ENCODE peak calls at places on chromosomes 3 and 15, in eight cellular contexts. Y is CD8-positive, alpha-beta T cell; X is ovary; H is fibroblast of villous mesenchyme; E is AG10803; N is nephron progenitor cell; B is GM06990; C is astrocyte of the cerebellum. R is an unnamed sample.

GRCh38 chr3:105040026-105040622 is 326.6 kb upstream of the ALCAM start:
- DNase-seq in B (no peak), H (no peak), E (no peak), C (peak), Y (no peak), N (no peak), X (no peak), R (no peak)

GRCh38 chr3:120908803-120909601 is 997 bp downstream of the STXBP5L start:
- DNase-seq in B (no peak), E (no peak), X (peak), H (no peak), C (no peak), N (no peak), Y (no peak), R (no peak)

GRCh38 chr3:132785292-132785691 is 63.1 kb upstream of the NPHP3 start:
- DNase-seq in E (peak), X (no peak), N (no peak), H (peak), B (no peak), C (no peak), Y (no peak), R (no peak)

GRCh38 chr3:187850256-187851010 is 105.2 kb upstream of the BCL6 start:
- DNase-seq in B (no peak), E (no peak), Y (no peak), H (peak), X (peak), C (no peak), N (no peak), R (no peak)

GRCh38 chr3:172520332-172520831 is 2.8 kb downstream of the TNFSF10 start:
- DNase-seq in Y (no peak), C (peak), E (peak), B (peak), X (no peak), H (peak), N (no peak), R (no peak)

GRCh38 chr3:156150434-156151066 is 30.2 kb downstream of the KCNAB1 start:
- DNase-seq in N (peak), B (no peak), C (peak), H (peak), X (peak), E (peak), Y (no peak), R (no peak)

GRCh38 chr15:91589360-91589759 is 264.1 kb upstream of the SLCO3A1 start:
- DNase-seq in Y (no peak), C (no peak), N (no peak), H (no peak), X (no peak), B (no peak), E (no peak), R (no peak)

GRCh38 chr15:77179541-77179998 is 108.7 kb upstream of the TSPAN3 start:
- DNase-seq in X (no peak), B (peak), N (no peak), E (no peak), H (peak), C (no peak), Y (no peak), R (no peak)

GRCh38 chr15:99096173-99096893 is 8.5 kb upstream of the SYNM start:
- DNase-seq in H (no peak), E (no peak), N (no peak), Y (peak), B (no peak), C (no peak), X (no peak), R (no peak)

GRCh38 chr3:128577711-128578110 is 72.9 kb downstream of the RPN1 start:
- DNase-seq in H (no peak), X (no peak), C (no peak), Y (no peak), E (no peak), B (no peak), N (no peak), R (no peak)

GRCh38 chr3:187685948-187686347 is 15.8 kb upstream of the SST start:
- DNase-seq in H (no peak), N (no peak), C (no peak), Y (no peak), X (no peak), B (no peak), E (no peak), R (no peak)

GRCh38 chr3:149555941-149556340 is 81.4 kb downstream of the TM4SF4 start:
- DNase-seq in B (no peak), Y (no peak), N (no peak), H (peak), X (no peak), E (peak), C (no peak), R (no peak)

GRCh38 chr15:61155741-61156700 is 73.1 kb downstream of the RORA start:
- DNase-seq in C (peak), N (no peak), Y (no peak), B (no peak), H (peak), E (peak), X (no peak), R (no peak)

GRCh38 chr3:185722920-185723319 is 101.9 kb downstream of the IGF2BP2 start:
- DNase-seq in X (no peak), B (no peak), Y (no peak), N (no peak), E (no peak), H (peak), C (no peak), R (no peak)

GRCh38 chr3:12960497-12960896 is 112.7 kb downstream of the IQSEC1 start:
- DNase-seq in Y (no peak), N (no peak), B (no peak), C (no peak), E (no peak), H (no peak), X (no peak), R (no peak)

GRCh38 chr3:197088370-197088769 is 58.8 kb upstream of the MELTF start:
- DNase-seq in H (no peak), C (no peak), N (no peak), E (no peak), Y (no peak), X (no peak), B (no peak), R (no peak)

GRCh38 chr15:71124937-71125755 is 9.9 kb downstream of the THSD4 start:
- DNase-seq in B (no peak), C (no peak), E (no peak), X (no peak), N (no peak), Y (no peak), H (peak), R (no peak)

GRCh38 chr15:56194035-56194434 is 49.6 kb downstream of the RFX7 start:
- DNase-seq in X (no peak), N (no peak), E (no peak), B (no peak), Y (no peak), C (no peak), H (no peak), R (no peak)

GRCh38 chr3:10285742-10286524 is 6.8 kb downstream of the GHRL start:
- DNase-seq in B (no peak), Y (no peak), X (no peak), H (peak), N (no peak), C (no peak), E (no peak), R (no peak)

GRCh38 chr3:11499144-11499543 is 144.6 kb downstream of the VGLL4 start:
- DNase-seq in N (no peak), X (no peak), Y (no peak), C (peak), E (peak), H (peak), B (no peak), R (no peak)

GRCh38 chr15:48096813-48097212 is 24.0 kb upstream of the SLC24A5 start:
- DNase-seq in B (no peak), E (peak), Y (no peak), N (no peak), X (no peak), H (peak), C (peak), R (no peak)

GRCh38 chr3:69092030-69092513 is 7.3 kb downstream of the ARL6IP5 start:
- DNase-seq in B (peak), Y (no peak), E (no peak), H (no peak), C (no peak), X (no peak), N (no peak), R (no peak)

GRCh38 chr3:197949767-197950660 is at the start of gene RPL35A:
- DNase-seq in C (peak), B (peak), H (peak), X (peak), Y (peak), N (peak), E (peak), R (peak)

GRCh38 chr15:26866298-26867198 is at the start of gene GABRA5:
- DNase-seq in C (no peak), B (no peak), H (no peak), E (peak), X (no peak), N (peak), Y (no peak), R (peak)

GRCh38 chr15:94324117-94324826 is 92.9 kb downstream of the MCTP2 start:
- DNase-seq in B (no peak), N (peak), X (peak), H (peak), C (peak), E (peak), Y (peak), R (peak)

GRCh38 chr3:58236527-58237237 is 910 bp upstream of the ABHD6 start:
- DNase-seq in B (no peak), N (no peak), E (no peak), Y (no peak), C (no peak), H (no peak), X (no peak), R (no peak)

GRCh38 chr3:120846073-120846472 is 61.9 kb upstream of the STXBP5L start:
- DNase-seq in C (no peak), X (no peak), H (no peak), E (no peak), N (no peak), Y (no peak), B (no peak), R (no peak)

GRCh38 chr3:72086051-72086711 is 301.2 kb upstream of the PROK2 start:
- DNase-seq in H (peak), Y (no peak), X (no peak), E (peak), C (no peak), N (no peak), B (no peak), R (no peak)

GRCh38 chr15:55824857-55825613 is 82.1 kb upstream of the PRTG start:
- DNase-seq in B (no peak), E (no peak), C (no peak), X (no peak), N (no peak), H (no peak), Y (no peak), R (no peak)

GRCh38 chr3:45225465-45226205 is 452 bp downstream of the TMEM158 start:
- DNase-seq in B (peak), Y (peak), H (no peak), C (no peak), N (peak), X (peak), E (peak), R (no peak)

GRCh38 chr15:59528965-59529402 is 82.6 kb upstream of the GCNT3 start:
- DNase-seq in N (peak), H (peak), E (peak), Y (peak), B (no peak), X (peak), C (peak), R (peak)

GRCh38 chr15:91498046-91498445 is 355.5 kb upstream of the SLCO3A1 start:
- DNase-seq in C (no peak), B (no peak), E (no peak), Y (no peak), N (no peak), X (no peak), H (no peak), R (no peak)

GRCh38 chr3:189908646-189909045 is 212.1 kb downstream of the P3H2 start:
- DNase-seq in Y (no peak), E (peak), X (no peak), B (no peak), N (no peak), H (no peak), C (peak), R (no peak)

GRCh38 chr15:73560501-73561117 is 72.6 kb downstream of the NPTN start:
- DNase-seq in N (no peak), H (peak), B (peak), X (no peak), Y (no peak), C (peak), E (peak), R (no peak)

GRCh38 chr3:8993331-8993730 is 30.1 kb upstream of the RAD18 start:
- DNase-seq in E (no peak), B (no peak), C (no peak), Y (no peak), H (no peak), N (no peak), X (no peak), R (no peak)

GRCh38 chr15:35305906-35306305 is 220.8 kb upstream of the NANOGP8 start:
- DNase-seq in E (peak), B (no peak), H (peak), C (peak), Y (no peak), N (no peak), X (no peak), R (no peak)

GRCh38 chr3:66139415-66139814 is 81.4 kb upstream of the SLC25A26 start:
- DNase-seq in C (no peak), E (no peak), B (no peak), Y (no peak), H (no peak), N (no peak), X (no peak), R (no peak)

GRCh38 chr3:140378571-140379340 is 299.1 kb upstream of the TRIM42 start:
- DNase-seq in Y (no peak), B (no peak), N (no peak), E (no peak), X (no peak), H (no peak), C (no peak), R (no peak)

GRCh38 chr15:89492111-89492641 is 4.2 kb downstream of the RHCG start:
- DNase-seq in X (no peak), H (no peak), E (no peak), Y (no peak), N (peak), C (no peak), B (no peak), R (peak)

DNA sequence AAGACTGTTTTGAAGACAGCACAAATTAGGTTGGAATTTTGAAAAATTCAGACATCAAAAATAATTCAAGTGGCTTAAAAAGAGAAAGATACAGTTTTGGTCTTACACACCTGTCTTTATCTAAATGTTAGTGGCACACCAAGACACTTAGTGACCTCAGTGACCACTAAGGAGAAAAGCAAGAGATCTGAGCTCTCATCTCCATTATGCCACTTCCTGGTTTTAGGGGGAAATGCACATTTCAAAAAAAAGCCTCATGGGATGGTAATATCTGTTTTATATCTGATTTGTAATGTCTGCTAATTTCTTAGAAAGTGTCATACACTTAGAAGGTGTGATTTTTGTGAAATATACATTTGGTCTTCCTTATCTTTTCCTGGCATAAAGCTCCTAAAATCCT is 16.4 kb downstream of the IL12A start:
- DNase-seq in Y (no peak), N (no peak), H (no peak), E (no peak), C (no peak), X (no peak), B (no peak), R (no peak)
- TF ChIP-seq CTCF in Y (no peak), N (no peak), H (no peak), E (no peak), C (no peak), X (no peak), B (no peak), R (no peak)

GRCh38 chr15:39717134-39717533 is 65.5 kb downstream of the FSIP1 start:
- DNase-seq in H (no peak), N (no peak), E (no peak), B (no peak), C (no peak), X (no peak), Y (no peak), R (no peak)

GRCh38 chr15:39721893-39722292 is 60.7 kb downstream of the FSIP1 start:
- DNase-seq in E (no peak), Y (no peak), B (no peak), C (no peak), X (no peak), H (no peak), N (no peak), R (no peak)

GRCh38 chr15:39720081-39720480 is 62.6 kb downstream of the FSIP1 start:
- DNase-seq in H (no peak), X (no peak), C (no peak), B (no peak), N (no peak), E (no peak), Y (no peak), R (no peak)

GRCh38 chr15:39719109-39719508 is 63.5 kb downstream of the FSIP1 start:
- DNase-seq in C (no peak), Y (no peak), B (no peak), H (no peak), N (no peak), X (no peak), E (no peak), R (no peak)

DNA sequence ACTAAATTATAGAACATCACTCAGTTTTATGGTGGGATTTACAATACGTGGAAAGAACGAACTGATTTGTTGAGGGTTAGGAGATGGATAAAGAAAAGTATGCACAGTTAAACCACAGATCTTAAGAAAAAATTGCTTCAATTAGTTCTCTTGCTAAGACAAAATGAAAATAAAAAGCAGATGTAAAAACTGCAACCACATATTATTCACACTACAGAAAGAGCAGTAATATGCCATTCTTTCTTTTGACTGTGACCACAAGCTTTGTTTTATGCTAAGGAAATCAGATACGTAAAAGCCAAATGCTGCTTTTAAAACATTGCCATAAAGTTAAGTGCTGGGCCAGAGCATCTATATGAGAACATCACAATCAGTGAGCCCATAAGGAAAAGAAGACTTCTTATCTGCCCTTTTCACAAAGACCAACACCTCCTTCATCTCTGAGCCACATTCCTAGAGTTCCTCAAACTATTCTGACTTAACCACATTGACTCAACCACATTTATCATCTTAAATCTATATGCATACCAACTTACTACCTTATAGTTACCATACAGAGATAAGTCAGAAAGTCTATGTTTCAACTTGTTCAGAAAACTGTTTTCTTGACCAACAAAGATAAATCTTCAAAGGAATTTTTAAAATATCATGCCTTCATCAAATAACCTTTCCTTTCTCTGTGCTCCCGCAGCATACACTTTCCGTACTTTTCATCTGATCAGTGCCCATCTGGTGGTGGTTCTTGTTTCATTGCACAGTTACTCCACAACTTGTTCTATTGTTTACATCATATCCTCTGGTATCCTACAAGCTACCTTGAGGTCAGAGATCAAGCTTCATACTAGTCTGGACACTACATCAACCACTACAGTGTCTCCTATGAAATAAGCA is 61.7 kb downstream of the FSIP1 start:
- DNase-seq in N (no peak), B (no peak), Y (no peak), H (peak), C (peak), X (no peak), E (peak), R (no peak)
- TF ChIP-seq CTCF in N (no peak), B (no peak), Y (no peak), H (no peak), C (no peak), X (no peak), E (no peak), R (no peak)

GRCh38 chr3:117719316-117719926 is 1009.8 kb downstream of the TUSC7 start:
- DNase-seq in E (peak), Y (no peak), N (peak), B (no peak), X (no peak), C (no peak), H (peak), R (no peak)
- TF ChIP-seq CTCF in E (peak), Y (no peak), N (peak), B (peak), X (no peak), C (peak), H (peak), R (peak)

DNA sequence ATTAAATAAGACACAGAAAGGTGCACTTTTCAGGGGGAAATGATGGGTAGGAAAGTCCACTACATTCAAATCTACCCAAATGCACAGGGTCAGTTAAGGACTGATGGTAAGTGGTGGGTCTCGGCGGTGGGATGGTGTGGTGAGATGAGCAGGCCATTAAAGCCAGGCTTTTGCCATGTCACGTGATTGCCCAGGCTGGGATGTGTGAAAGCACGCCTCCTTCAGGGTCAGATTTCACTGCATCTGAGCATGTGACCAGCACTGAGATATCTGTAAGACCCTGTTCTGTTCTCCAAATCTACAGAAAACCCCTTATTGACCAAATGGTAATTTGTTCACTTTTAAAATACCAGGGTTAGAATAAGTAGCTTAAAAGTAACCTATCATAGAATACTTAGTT is 301.5 kb downstream of the MEX3B start:
- DNase-seq in X (no peak), H (no peak), N (no peak), Y (no peak), B (no peak), E (no peak), C (no peak), R (no peak)
- TF ChIP-seq CTCF in X (no peak), H (no peak), N (no peak), Y (no peak), B (no peak), E (no peak), C (no peak), R (no peak)

R was measured in progenitor cell of endocrine pancreas.